ENCODE peak calls at places on chromosomes 4 and X, in four cellular contexts. V, L, N and T are unnamed samples.

GRCh38 chr4:2084316-2084715 is 25.2 kb downstream of the NAT8L start:
- DNase-seq in V (no peak), L (no peak), N (no peak), T (peak)

GRCh38 chr4:28966982-28967381 is 1753.2 kb upstream of the PCDH7 start:
- DNase-seq in V (no peak), L (no peak), N (peak), T (no peak)

GRCh38 chrX:74420194-74421035 is 878 bp upstream of the SLC16A2 start:
- DNase-seq in V (no peak), L (peak), N (peak), T (peak)

GRCh38 chr4:118905546-118905945 is 16.9 kb downstream of the SYNPO2 start:
- DNase-seq in V (no peak), L (no peak), N (peak), T (no peak)

GRCh38 chr4:71189471-71189870 is 149.3 kb upstream of the SLC4A4 start:
- DNase-seq in V (no peak), L (no peak), N (no peak), T (no peak)

GRCh38 chrX:154727418-154728323 is 23.2 kb downstream of the GAB3 start:
- DNase-seq in V (no peak), L (no peak), N (peak), T (no peak)

GRCh38 chr4:72031868-72032619 is at the start of gene NPFFR2:
- DNase-seq in V (no peak), L (no peak), N (no peak), T (no peak)

GRCh38 chr4:134499074-134499473 is 297.5 kb upstream of the PABPC4L start:
- DNase-seq in V (no peak), L (no peak), N (no peak), T (no peak)

GRCh38 chrX:31889028-31889427 is 817.2 kb upstream of the FTHL17 start:
- DNase-seq in V (no peak), L (no peak), N (no peak), T (no peak)

GRCh38 chr4:138910914-138911336 is 104.7 kb upstream of the NOCT start:
- DNase-seq in V (peak), L (peak), N (peak), T (peak)

GRCh38 chr4:120524237-120524636 is 398.3 kb downstream of the PRDM5 start:
- DNase-seq in V (no peak), L (no peak), N (no peak), T (no peak)

GRCh38 chrX:112867570-112867969 is 26.9 kb upstream of the AMOT start:
- DNase-seq in V (no peak), L (peak), N (no peak), T (no peak)

GRCh38 chr4:78397292-78397630 is 154.3 kb upstream of the ANXA3 start:
- DNase-seq in V (no peak), L (no peak), N (no peak), T (no peak)

GRCh38 chr4:112183252-112183651 is 38.0 kb downstream of the FAM241A start:
- DNase-seq in V (no peak), L (no peak), N (no peak), T (no peak)